ENCODE peak calls at places on chromosomes 16 and 17, in eight cellular contexts. One of them, this sample, is unnamed.

GRCh38 chr16:70410736-70411135 is 28.2 kb downstream of the ST3GAL2 start:
- DNase-seq in occipital lobe: no peak
- DNase-seq in left ventricle myocardium superior: no peak
- DNase-seq in EL: no peak
- DNase-seq in fibroblast of the conjunctiva: no peak
- DNase-seq in testis: no peak
- DNase-seq in small intestine: no peak
- DNase-seq in stimulated activated CD4-positive, alpha-beta T cell treated with anti-CD3 and anti-CD28 coated beads, Interleukin-15, amount 100 ng/mL, for 24 hours: no peak
- DNase-seq in this sample: no peak

GRCh38 chr16:73113326-73113720 is 65.4 kb upstream of the ZFHX3 start:
- DNase-seq in left ventricle myocardium superior: no peak
- DNase-seq in small intestine: no peak
- DNase-seq in fibroblast of the conjunctiva: no peak
- DNase-seq in testis: no peak
- DNase-seq in occipital lobe: no peak
- DNase-seq in EL: peak; percentile 4
- DNase-seq in stimulated activated CD4-positive, alpha-beta T cell treated with anti-CD3 and anti-CD28 coated beads, Interleukin-15, amount 100 ng/mL, for 24 hours: no peak
- DNase-seq in this sample: no peak

GRCh38 chr16:12178251-12178990 is 201.9 kb downstream of the SNX29 start:
- DNase-seq in left ventricle myocardium superior: peak; percentile 70
- DNase-seq in small intestine: no peak
- DNase-seq in stimulated activated CD4-positive, alpha-beta T cell treated with anti-CD3 and anti-CD28 coated beads, Interleukin-15, amount 100 ng/mL, for 24 hours: no peak
- DNase-seq in testis: no peak
- DNase-seq in fibroblast of the conjunctiva: no peak
- DNase-seq in occipital lobe: peak; percentile 36
- DNase-seq in EL: no peak
- DNase-seq in this sample: no peak

GRCh38 chr16:52785653-52786052 is 238.7 kb upstream of the TOX3 start:
- DNase-seq in EL: no peak
- DNase-seq in stimulated activated CD4-positive, alpha-beta T cell treated with anti-CD3 and anti-CD28 coated beads, Interleukin-15, amount 100 ng/mL, for 24 hours: no peak
- DNase-seq in occipital lobe: no peak
- DNase-seq in left ventricle myocardium superior: no peak
- DNase-seq in testis: no peak
- DNase-seq in fibroblast of the conjunctiva: no peak
- DNase-seq in small intestine: no peak
- DNase-seq in this sample: no peak

GRCh38 chr16:22193134-22193411 is 13.0 kb upstream of the EEF2K start:
- DNase-seq in occipital lobe: no peak
- DNase-seq in small intestine: no peak
- DNase-seq in stimulated activated CD4-positive, alpha-beta T cell treated with anti-CD3 and anti-CD28 coated beads, Interleukin-15, amount 100 ng/mL, for 24 hours: no peak
- DNase-seq in left ventricle myocardium superior: no peak
- DNase-seq in testis: no peak
- DNase-seq in EL: no peak
- DNase-seq in fibroblast of the conjunctiva: no peak
- DNase-seq in this sample: no peak

GRCh38 chr16:71474864-71475263 is 12.8 kb upstream of the ZNF23 start:
- DNase-seq in stimulated activated CD4-positive, alpha-beta T cell treated with anti-CD3 and anti-CD28 coated beads, Interleukin-15, amount 100 ng/mL, for 24 hours: no peak
- DNase-seq in occipital lobe: no peak
- DNase-seq in EL: peak; percentile 95
- DNase-seq in testis: no peak
- DNase-seq in small intestine: no peak
- DNase-seq in left ventricle myocardium superior: no peak
- DNase-seq in fibroblast of the conjunctiva: peak; percentile 43
- DNase-seq in this sample: no peak

GRCh38 chr16:78916928-78917545 is 683.5 kb downstream of the MAF start:
- DNase-seq in stimulated activated CD4-positive, alpha-beta T cell treated with anti-CD3 and anti-CD28 coated beads, Interleukin-15, amount 100 ng/mL, for 24 hours: no peak
- DNase-seq in EL: no peak
- DNase-seq in small intestine: no peak
- DNase-seq in occipital lobe: no peak
- DNase-seq in left ventricle myocardium superior: no peak
- DNase-seq in fibroblast of the conjunctiva: no peak
- DNase-seq in testis: no peak
- DNase-seq in this sample: no peak

GRCh38 chr16:48113471-48113870 is 42.3 kb downstream of the ABCC12 start:
- DNase-seq in EL: no peak
- DNase-seq in stimulated activated CD4-positive, alpha-beta T cell treated with anti-CD3 and anti-CD28 coated beads, Interleukin-15, amount 100 ng/mL, for 24 hours: no peak
- DNase-seq in left ventricle myocardium superior: no peak
- DNase-seq in fibroblast of the conjunctiva: no peak
- DNase-seq in small intestine: peak; percentile 5
- DNase-seq in occipital lobe: no peak
- DNase-seq in testis: peak; percentile 32
- DNase-seq in this sample: no peak

GRCh38 chr17:57941384-57942370 is 13.5 kb downstream of the CUEDC1 start:
- DNase-seq in fibroblast of the conjunctiva: no peak
- DNase-seq in occipital lobe: no peak
- DNase-seq in testis: no peak
- DNase-seq in left ventricle myocardium superior: no peak
- DNase-seq in stimulated activated CD4-positive, alpha-beta T cell treated with anti-CD3 and anti-CD28 coated beads, Interleukin-15, amount 100 ng/mL, for 24 hours: no peak
- DNase-seq in EL: no peak
- DNase-seq in small intestine: no peak
- DNase-seq in this sample: no peak

GRCh38 chr16:89720859-89721643 is at the start of the genes VPS9D1 and ZNF276:
- DNase-seq in small intestine: peak; percentile 84
- DNase-seq in occipital lobe: peak; percentile 76
- DNase-seq in stimulated activated CD4-positive, alpha-beta T cell treated with anti-CD3 and anti-CD28 coated beads, Interleukin-15, amount 100 ng/mL, for 24 hours: peak; percentile 91
- DNase-seq in EL: peak; percentile 83
- DNase-seq in fibroblast of the conjunctiva: peak; percentile 44
- DNase-seq in left ventricle myocardium superior: peak; percentile 94
- DNase-seq in testis: peak; percentile 87
- DNase-seq in this sample: peak; percentile 92

GRCh38 chr16:13845232-13845631 is 74.7 kb upstream of the ERCC4 start:
- DNase-seq in fibroblast of the conjunctiva: no peak
- DNase-seq in small intestine: no peak
- DNase-seq in EL: no peak
- DNase-seq in testis: no peak
- DNase-seq in left ventricle myocardium superior: no peak
- DNase-seq in stimulated activated CD4-positive, alpha-beta T cell treated with anti-CD3 and anti-CD28 coated beads, Interleukin-15, amount 100 ng/mL, for 24 hours: no peak
- DNase-seq in occipital lobe: no peak
- DNase-seq in this sample: no peak

GRCh38 chr16:18804540-18804939 is 3.2 kb upstream of the ARL6IP1 start:
- DNase-seq in stimulated activated CD4-positive, alpha-beta T cell treated with anti-CD3 and anti-CD28 coated beads, Interleukin-15, amount 100 ng/mL, for 24 hours: no peak
- DNase-seq in small intestine: no peak
- DNase-seq in EL: no peak
- DNase-seq in occipital lobe: no peak
- DNase-seq in left ventricle myocardium superior: no peak
- DNase-seq in testis: no peak
- DNase-seq in fibroblast of the conjunctiva: no peak
- DNase-seq in this sample: no peak

GRCh38 chr17:77445030-77445907 is 304.5 kb downstream of the SEC14L1 start:
- DNase-seq in small intestine: peak; percentile 70
- DNase-seq in EL: no peak
- DNase-seq in stimulated activated CD4-positive, alpha-beta T cell treated with anti-CD3 and anti-CD28 coated beads, Interleukin-15, amount 100 ng/mL, for 24 hours: peak; percentile 89
- DNase-seq in testis: no peak
- DNase-seq in occipital lobe: peak; percentile 73
- DNase-seq in left ventricle myocardium superior: peak; percentile 77
- DNase-seq in fibroblast of the conjunctiva: no peak
- DNase-seq in this sample: no peak

GRCh38 chr17:4516740-4517139 is 18.1 kb downstream of the SPNS2 start:
- DNase-seq in EL: no peak
- DNase-seq in fibroblast of the conjunctiva: no peak
- DNase-seq in occipital lobe: no peak
- DNase-seq in left ventricle myocardium superior: no peak
- DNase-seq in testis: no peak
- DNase-seq in stimulated activated CD4-positive, alpha-beta T cell treated with anti-CD3 and anti-CD28 coated beads, Interleukin-15, amount 100 ng/mL, for 24 hours: no peak
- DNase-seq in small intestine: no peak
- DNase-seq in this sample: no peak

GRCh38 chr16:3908951-3909437 is 28.5 kb upstream of the CREBBP start:
- DNase-seq in EL: no peak
- DNase-seq in small intestine: no peak
- DNase-seq in left ventricle myocardium superior: no peak
- DNase-seq in occipital lobe: no peak
- DNase-seq in testis: peak; percentile 57
- DNase-seq in stimulated activated CD4-positive, alpha-beta T cell treated with anti-CD3 and anti-CD28 coated beads, Interleukin-15, amount 100 ng/mL, for 24 hours: no peak
- DNase-seq in fibroblast of the conjunctiva: no peak
- DNase-seq in this sample: no peak

GRCh38 chr16:10240854-10241613 is 58.8 kb upstream of the GRIN2A start:
- DNase-seq in fibroblast of the conjunctiva: no peak
- DNase-seq in small intestine: no peak
- DNase-seq in left ventricle myocardium superior: no peak
- DNase-seq in occipital lobe: no peak
- DNase-seq in EL: no peak
- DNase-seq in testis: no peak
- DNase-seq in stimulated activated CD4-positive, alpha-beta T cell treated with anti-CD3 and anti-CD28 coated beads, Interleukin-15, amount 100 ng/mL, for 24 hours: no peak
- DNase-seq in this sample: no peak

GRCh38 chr17:75755205-75755901 is 9.6 kb downstream of the GALK1 start:
- DNase-seq in fibroblast of the conjunctiva: no peak
- DNase-seq in EL: peak; percentile 49
- DNase-seq in testis: no peak
- DNase-seq in occipital lobe: no peak
- DNase-seq in small intestine: no peak
- DNase-seq in stimulated activated CD4-positive, alpha-beta T cell treated with anti-CD3 and anti-CD28 coated beads, Interleukin-15, amount 100 ng/mL, for 24 hours: no peak
- DNase-seq in left ventricle myocardium superior: peak; percentile 37
- DNase-seq in this sample: peak; percentile 84

GRCh38 chr17:65332375-65332774 is 195.2 kb downstream of the RGS9 start:
- DNase-seq in testis: no peak
- DNase-seq in small intestine: no peak
- DNase-seq in fibroblast of the conjunctiva: no peak
- DNase-seq in stimulated activated CD4-positive, alpha-beta T cell treated with anti-CD3 and anti-CD28 coated beads, Interleukin-15, amount 100 ng/mL, for 24 hours: no peak
- DNase-seq in left ventricle myocardium superior: no peak
- DNase-seq in occipital lobe: no peak
- DNase-seq in EL: peak; percentile 54
- DNase-seq in this sample: no peak

GRCh38 chr16:80006175-80006895 is 405.8 kb upstream of the MAF start:
- DNase-seq in EL: peak; percentile 14
- DNase-seq in testis: no peak
- DNase-seq in occipital lobe: no peak
- DNase-seq in fibroblast of the conjunctiva: no peak
- DNase-seq in small intestine: no peak
- DNase-seq in stimulated activated CD4-positive, alpha-beta T cell treated with anti-CD3 and anti-CD28 coated beads, Interleukin-15, amount 100 ng/mL, for 24 hours: no peak
- DNase-seq in left ventricle myocardium superior: peak; percentile 59
- DNase-seq in this sample: no peak

GRCh38 chr16:55408656-55409055 is 70.3 kb upstream of the MMP2 start:
- DNase-seq in stimulated activated CD4-positive, alpha-beta T cell treated with anti-CD3 and anti-CD28 coated beads, Interleukin-15, amount 100 ng/mL, for 24 hours: no peak
- DNase-seq in left ventricle myocardium superior: no peak
- DNase-seq in occipital lobe: no peak
- DNase-seq in fibroblast of the conjunctiva: no peak
- DNase-seq in testis: no peak
- DNase-seq in EL: no peak
- DNase-seq in small intestine: no peak
- DNase-seq in this sample: no peak

GRCh38 chr17:50443492-50444051 is 17.6 kb downstream of the ACSF2 start:
- DNase-seq in testis: peak; percentile 67
- DNase-seq in left ventricle myocardium superior: no peak
- DNase-seq in occipital lobe: no peak
- DNase-seq in EL: no peak
- DNase-seq in stimulated activated CD4-positive, alpha-beta T cell treated with anti-CD3 and anti-CD28 coated beads, Interleukin-15, amount 100 ng/mL, for 24 hours: no peak
- DNase-seq in fibroblast of the conjunctiva: no peak
- DNase-seq in small intestine: peak; percentile 43
- DNase-seq in this sample: no peak